ENCODE peak calls at places on chromosomes 16 and 17, in seven cellular contexts. One of them, this sample, is unnamed.
A peak's percentile ranks its signal among the peaks of the same experiment; 100 is the strongest.

GRCh38 chr16:86447228-86447627 is 63.1 kb upstream of the FOXF1 start:
- DNase-seq in CMK: no peak
- DNase-seq in stomach: no peak
- DNase-seq in HTR-8/SVneo: no peak
- DNase-seq in tibial artery: no peak
- DNase-seq in RPMI8226: no peak
- DNase-seq in body of pancreas: no peak
- DNase-seq in this sample: no peak

GRCh38 chr16:87707097-87707496 is 58.7 kb downstream of the KLHDC4 start:
- DNase-seq in HTR-8/SVneo: no peak
- DNase-seq in RPMI8226: no peak
- DNase-seq in stomach: no peak
- DNase-seq in CMK: no peak
- DNase-seq in body of pancreas: no peak
- DNase-seq in tibial artery: no peak
- DNase-seq in this sample: no peak

GRCh38 chr16:79874391-79874790 is 273.9 kb upstream of the MAF start:
- DNase-seq in CMK: no peak
- DNase-seq in HTR-8/SVneo: no peak
- DNase-seq in RPMI8226: peak; percentile 83
- DNase-seq in stomach: no peak
- DNase-seq in body of pancreas: no peak
- DNase-seq in tibial artery: no peak
- DNase-seq in this sample: no peak

GRCh38 chr17:77884967-77885641 is 73.4 kb upstream of the TNRC6C start:
- DNase-seq in tibial artery: no peak
- DNase-seq in RPMI8226: peak; percentile 86
- DNase-seq in body of pancreas: no peak
- DNase-seq in stomach: no peak
- DNase-seq in HTR-8/SVneo: no peak
- DNase-seq in CMK: no peak
- DNase-seq in this sample: no peak

GRCh38 chr17:70947636-70948565 is 778.6 kb downstream of the KCNJ2 start:
- DNase-seq in CMK: no peak
- DNase-seq in body of pancreas: no peak
- DNase-seq in RPMI8226: peak; percentile 9
- DNase-seq in HTR-8/SVneo: no peak
- DNase-seq in stomach: no peak
- DNase-seq in tibial artery: no peak
- DNase-seq in this sample: no peak

GRCh38 chr16:90077757-90078593 is 844 bp upstream of the PRDM7 start:
- DNase-seq in RPMI8226: peak; percentile 40
- DNase-seq in tibial artery: no peak
- DNase-seq in CMK: no peak
- DNase-seq in HTR-8/SVneo: no peak
- DNase-seq in body of pancreas: peak; percentile 32
- DNase-seq in stomach: no peak
- DNase-seq in this sample: peak; percentile 38

GRCh38 chr16:52069866-52070265 is 477.1 kb downstream of the TOX3 start:
- DNase-seq in HTR-8/SVneo: no peak
- DNase-seq in RPMI8226: peak; percentile 12
- DNase-seq in CMK: no peak
- DNase-seq in stomach: no peak
- DNase-seq in body of pancreas: no peak
- DNase-seq in tibial artery: no peak
- DNase-seq in this sample: no peak

GRCh38 chr17:48546924-48547838 is 2.3 kb upstream of the HOXB2 start:
- DNase-seq in RPMI8226: no peak
- DNase-seq in stomach: no peak
- DNase-seq in HTR-8/SVneo: no peak
- DNase-seq in body of pancreas: no peak
- DNase-seq in CMK: no peak
- DNase-seq in tibial artery: no peak
- DNase-seq in this sample: peak; percentile 93

GRCh38 chr17:48753794-48754499 is 25.4 kb upstream of the HOXB13 start:
- DNase-seq in HTR-8/SVneo: peak; percentile 59
- DNase-seq in body of pancreas: no peak
- DNase-seq in tibial artery: no peak
- DNase-seq in CMK: no peak
- DNase-seq in stomach: no peak
- DNase-seq in RPMI8226: no peak
- DNase-seq in this sample: no peak

GRCh38 chr17:2071421-2072281 is 16.7 kb downstream of the HIC1 start:
- DNase-seq in CMK: no peak
- DNase-seq in body of pancreas: no peak
- DNase-seq in tibial artery: no peak
- DNase-seq in RPMI8226: no peak
- DNase-seq in HTR-8/SVneo: no peak
- DNase-seq in stomach: no peak
- DNase-seq in this sample: no peak

GRCh38 chr17:80594666-80595269 is 50.1 kb downstream of the RPTOR start:
- DNase-seq in body of pancreas: no peak
- DNase-seq in CMK: no peak
- DNase-seq in RPMI8226: no peak
- DNase-seq in HTR-8/SVneo: no peak
- DNase-seq in tibial artery: no peak
- DNase-seq in stomach: no peak
- DNase-seq in this sample: no peak

GRCh38 chr16:81448154-81449131 is 3.8 kb downstream of the CMIP start:
- DNase-seq in tibial artery: no peak
- DNase-seq in HTR-8/SVneo: no peak
- DNase-seq in stomach: peak; percentile 73
- DNase-seq in RPMI8226: no peak
- DNase-seq in body of pancreas: peak; percentile 82
- DNase-seq in CMK: peak; percentile 45
- DNase-seq in this sample: no peak

GRCh38 chr17:16215965-16216316 is 607 bp upstream of the NCOR1 start:
- DNase-seq in CMK: peak; percentile 68
- DNase-seq in tibial artery: peak; percentile 71
- DNase-seq in HTR-8/SVneo: no peak
- DNase-seq in stomach: no peak
- DNase-seq in body of pancreas: no peak
- DNase-seq in RPMI8226: no peak
- DNase-seq in this sample: no peak

GRCh38 chr16:17386229-17386628 is 84.5 kb downstream of the XYLT1 start:
- DNase-seq in tibial artery: no peak
- DNase-seq in HTR-8/SVneo: no peak
- DNase-seq in RPMI8226: no peak
- DNase-seq in CMK: no peak
- DNase-seq in stomach: no peak
- DNase-seq in body of pancreas: no peak
- DNase-seq in this sample: no peak

GRCh38 chr16:28063611-28064061 is at the start of gene GSG1L:
- DNase-seq in stomach: no peak
- DNase-seq in HTR-8/SVneo: no peak
- DNase-seq in RPMI8226: peak; percentile 40
- DNase-seq in CMK: no peak
- DNase-seq in tibial artery: no peak
- DNase-seq in body of pancreas: no peak
- DNase-seq in this sample: no peak

GRCh38 chr17:1412185-1413110 is 12.4 kb upstream of the YWHAE start:
- DNase-seq in RPMI8226: peak; percentile 89
- DNase-seq in HTR-8/SVneo: no peak
- DNase-seq in stomach: peak; percentile 33
- DNase-seq in CMK: no peak
- DNase-seq in body of pancreas: peak; percentile 37
- DNase-seq in tibial artery: no peak
- DNase-seq in this sample: peak; percentile 69

GRCh38 chr17:82101301-82101715 is 3.3 kb upstream of the FASN start:
- DNase-seq in HTR-8/SVneo: no peak
- DNase-seq in tibial artery: no peak
- DNase-seq in body of pancreas: no peak
- DNase-seq in stomach: no peak
- DNase-seq in RPMI8226: no peak
- DNase-seq in CMK: no peak
- DNase-seq in this sample: no peak

GRCh38 chr17:1087381-1088241 is 90.7 kb downstream of the TIMM22 start:
- DNase-seq in HTR-8/SVneo: no peak
- DNase-seq in body of pancreas: peak; percentile 97
- DNase-seq in CMK: no peak
- DNase-seq in tibial artery: peak; percentile 93
- DNase-seq in stomach: peak; percentile 91
- DNase-seq in RPMI8226: no peak
- DNase-seq in this sample: peak; percentile 29

GRCh38 chr16:17302213-17302612 is 168.5 kb downstream of the XYLT1 start:
- DNase-seq in RPMI8226: no peak
- DNase-seq in stomach: no peak
- DNase-seq in tibial artery: no peak
- DNase-seq in CMK: no peak
- DNase-seq in HTR-8/SVneo: no peak
- DNase-seq in body of pancreas: no peak
- DNase-seq in this sample: no peak

GRCh38 chr16:57996406-57997175 is 3.9 kb downstream of the ZNF319 start:
- DNase-seq in RPMI8226: no peak
- DNase-seq in body of pancreas: no peak
- DNase-seq in tibial artery: no peak
- DNase-seq in CMK: no peak
- DNase-seq in HTR-8/SVneo: no peak
- DNase-seq in stomach: no peak
- DNase-seq in this sample: no peak

GRCh38 chr17:62929320-62929719 is 36.7 kb upstream of the TANC2 start:
- DNase-seq in CMK: no peak
- DNase-seq in tibial artery: no peak
- DNase-seq in body of pancreas: no peak
- DNase-seq in stomach: no peak
- DNase-seq in HTR-8/SVneo: no peak
- DNase-seq in RPMI8226: no peak
- DNase-seq in this sample: no peak

GRCh38 chr17:1267471-1267947 is 2.7 kb upstream of the BHLHA9 start:
- DNase-seq in HTR-8/SVneo: no peak
- DNase-seq in CMK: no peak
- DNase-seq in RPMI8226: no peak
- DNase-seq in body of pancreas: peak; percentile 26
- DNase-seq in tibial artery: peak; percentile 80
- DNase-seq in stomach: peak; percentile 35
- DNase-seq in this sample: peak; percentile 79

GRCh38 chr16:4176794-4177438 is 60.7 kb upstream of the ADCY9 start:
- DNase-seq in body of pancreas: no peak
- DNase-seq in tibial artery: no peak
- DNase-seq in stomach: no peak
- DNase-seq in CMK: no peak
- DNase-seq in RPMI8226: peak; percentile 30
- DNase-seq in HTR-8/SVneo: peak; percentile 62
- DNase-seq in this sample: peak; percentile 49

GRCh38 chr16:29680180-29680598 is 1.2 kb downstream of the QPRT start:
- DNase-seq in RPMI8226: no peak
- DNase-seq in stomach: no peak
- DNase-seq in body of pancreas: peak; percentile 22
- DNase-seq in HTR-8/SVneo: no peak
- DNase-seq in tibial artery: no peak
- DNase-seq in CMK: no peak
- DNase-seq in this sample: no peak

GRCh38 chr16:65697061-65697460 is 575.2 kb upstream of the CDH11 start:
- DNase-seq in HTR-8/SVneo: no peak
- DNase-seq in body of pancreas: no peak
- DNase-seq in tibial artery: no peak
- DNase-seq in CMK: no peak
- DNase-seq in stomach: no peak
- DNase-seq in RPMI8226: no peak
- DNase-seq in this sample: peak; percentile 43

GRCh38 chr17:79838541-79839274 is 532 bp downstream of the CBX4 start:
- DNase-seq in stomach: peak; percentile 55
- DNase-seq in body of pancreas: peak; percentile 66
- DNase-seq in CMK: no peak
- DNase-seq in tibial artery: peak; percentile 78
- DNase-seq in RPMI8226: peak; percentile 58
- DNase-seq in HTR-8/SVneo: peak; percentile 37
- DNase-seq in this sample: peak; percentile 70

GRCh38 chr16:30085247-30085646 is 6.5 kb downstream of the TBX6 start:
- DNase-seq in CMK: no peak
- DNase-seq in RPMI8226: no peak
- DNase-seq in tibial artery: no peak
- DNase-seq in HTR-8/SVneo: no peak
- DNase-seq in body of pancreas: no peak
- DNase-seq in stomach: no peak
- DNase-seq in this sample: peak; percentile 46

GRCh38 chr16:52906271-52906670 is 146.4 kb downstream of the CHD9NB start:
- DNase-seq in CMK: no peak
- DNase-seq in HTR-8/SVneo: no peak
- DNase-seq in tibial artery: no peak
- DNase-seq in RPMI8226: no peak
- DNase-seq in body of pancreas: no peak
- DNase-seq in stomach: no peak
- DNase-seq in this sample: no peak

GRCh38 chr17:38659415-38659814 is 15.3 kb downstream of the EPOP start:
- DNase-seq in CMK: no peak
- DNase-seq in tibial artery: no peak
- DNase-seq in RPMI8226: no peak
- DNase-seq in HTR-8/SVneo: no peak
- DNase-seq in stomach: no peak
- DNase-seq in body of pancreas: no peak
- DNase-seq in this sample: no peak

GRCh38 chr17:29401237-29401636 is 11.1 kb downstream of the TAOK1 start:
- DNase-seq in tibial artery: no peak
- DNase-seq in HTR-8/SVneo: no peak
- DNase-seq in RPMI8226: no peak
- DNase-seq in body of pancreas: no peak
- DNase-seq in CMK: no peak
- DNase-seq in stomach: no peak
- DNase-seq in this sample: no peak

GRCh38 chr17:20171741-20172377 is 162.7 kb downstream of the SPECC1 start:
- DNase-seq in tibial artery: no peak
- DNase-seq in CMK: no peak
- DNase-seq in HTR-8/SVneo: no peak
- DNase-seq in body of pancreas: no peak
- DNase-seq in RPMI8226: no peak
- DNase-seq in stomach: peak; percentile 51
- DNase-seq in this sample: peak; percentile 30